ENCODE peak calls at places on chromosomes 7 and 10, in nine cellular contexts. L, B, E, Y, R, P, J, M and G are unnamed samples.

GRCh38 chr10:67550838-67551402 is 145.1 kb downstream of the CTNNA3 start:
- DNase-seq in M (no peak), B (no peak), L (no peak), E (no peak), P (no peak), R (no peak), Y (no peak), J (no peak), G (no peak)

GRCh38 chr10:7408003-7408493 is 2.8 kb downstream of the SFMBT2 start:
- DNase-seq in P (peak), J (no peak), R (no peak), Y (peak), L (peak), E (no peak), B (no peak), M (peak), G (no peak)

GRCh38 chr7:132509667-132510066 is 66.6 kb downstream of the PLXNA4 start:
- DNase-seq in E (no peak), J (no peak), B (no peak), Y (no peak), L (no peak), R (no peak), M (no peak), P (no peak), G (no peak)

GRCh38 chr7:131648491-131648890 is 92.1 kb upstream of the PODXL start:
- DNase-seq in L (no peak), P (no peak), E (no peak), R (no peak), Y (peak), B (no peak), M (peak), J (no peak), G (no peak)

GRCh38 chr10:7789390-7789789 is 1.4 kb downstream of the ATP5F1C start:
- DNase-seq in R (no peak), E (no peak), L (peak), B (peak), P (peak), Y (no peak), M (no peak), J (no peak), G (no peak)

GRCh38 chr7:70037171-70037933 is 439.1 kb downstream of the AUTS2 start:
- DNase-seq in B (no peak), E (no peak), J (no peak), M (no peak), P (peak), Y (no peak), L (no peak), R (no peak), G (no peak)

GRCh38 chr7:117871778-117872538 is 1.3 kb downstream of the CTTNBP2 start:
- DNase-seq in B (no peak), M (peak), L (no peak), E (no peak), P (peak), R (no peak), J (no peak), Y (peak), G (no peak)

GRCh38 chr10:29130190-29130673 is 158.6 kb upstream of the LYZL1 start:
- DNase-seq in J (no peak), L (peak), M (no peak), Y (peak), E (no peak), B (peak), P (peak), R (no peak), G (peak)

GRCh38 chr10:43160067-43160918 is 22.0 kb downstream of the CSGALNACT2 start:
- DNase-seq in E (no peak), B (peak), J (no peak), L (peak), P (peak), Y (no peak), R (no peak), M (no peak), G (no peak)

GRCh38 chr10:42781893-42782445 is 626 bp upstream of the BMS1 start:
- DNase-seq in E (no peak), M (no peak), J (no peak), Y (no peak), B (no peak), P (no peak), L (peak), R (no peak), G (no peak)

GRCh38 chr7:123157606-123158005 is 42.2 kb downstream of the SLC13A1 start:
- DNase-seq in B (no peak), J (no peak), P (no peak), R (no peak), M (no peak), E (no peak), L (no peak), Y (no peak), G (no peak)

GRCh38 chr7:24715661-24716479 is 41.4 kb downstream of the GSDME start:
- DNase-seq in P (peak), E (peak), Y (peak), B (peak), J (no peak), R (no peak), L (peak), M (no peak), G (no peak)

GRCh38 chr10:13921941-13922340 is 335.2 kb downstream of the PRPF18 start:
- DNase-seq in Y (no peak), L (no peak), P (no peak), M (no peak), E (no peak), R (no peak), B (no peak), J (no peak), G (no peak)

GRCh38 chr7:18420758-18421157 is 74.8 kb upstream of the HDAC9 start:
- DNase-seq in L (no peak), B (peak), Y (no peak), E (no peak), J (no peak), R (no peak), M (no peak), P (no peak), G (no peak)

GRCh38 chr7:69608878-69609277 is 10.6 kb downstream of the AUTS2 start:
- DNase-seq in M (no peak), B (no peak), J (no peak), Y (peak), L (no peak), E (no peak), P (no peak), R (no peak), G (no peak)

GRCh38 chr7:33850768-33851167 is 54.6 kb upstream of the BMPER start:
- DNase-seq in J (no peak), L (no peak), P (no peak), R (no peak), M (no peak), E (no peak), Y (no peak), B (no peak), G (no peak)

GRCh38 chr7:33854951-33855350 is 50.4 kb upstream of the BMPER start:
- DNase-seq in E (no peak), M (no peak), B (peak), P (peak), Y (no peak), L (peak), J (peak), R (no peak), G (peak)

GRCh38 chr7:33853361-33854062 is 51.8 kb upstream of the BMPER start:
- DNase-seq in B (peak), L (peak), E (no peak), P (peak), J (peak), Y (no peak), R (no peak), M (no peak), G (no peak)

GRCh38 chr7:33852838-33853237 is 52.5 kb upstream of the BMPER start:
- DNase-seq in M (no peak), P (no peak), J (no peak), B (no peak), L (no peak), Y (no peak), R (no peak), E (no peak), G (no peak)

DNA sequence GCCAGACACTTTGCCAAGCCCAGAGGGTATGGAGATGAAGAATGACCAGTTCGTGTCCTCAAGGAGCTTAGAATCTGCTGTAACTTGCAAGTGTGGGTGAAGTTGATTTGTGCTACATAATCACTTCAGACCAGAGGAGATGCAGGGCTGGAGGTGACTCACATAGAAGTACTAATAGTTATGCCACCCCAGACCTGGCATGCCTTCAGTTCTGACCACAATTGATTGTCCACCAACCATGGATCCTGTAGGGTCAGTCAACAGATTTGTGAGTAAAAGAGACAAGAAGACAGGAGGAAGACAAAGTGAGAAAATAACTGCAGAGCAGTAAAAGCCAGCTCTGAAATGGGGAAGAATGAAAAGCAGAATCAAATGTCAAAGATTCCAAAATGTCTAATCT is 51.2 kb upstream of the BMPER start:
- DNase-seq in Y (no peak), E (no peak), B (peak), J (no peak), R (no peak), L (peak), P (peak), M (no peak), G (peak)
- H3K4me3 ChIP-seq in Y (no peak), E (no peak), B (no peak), J (no peak), R (no peak), L (no peak), P (no peak), M (no peak), G (no peak)

DNA sequence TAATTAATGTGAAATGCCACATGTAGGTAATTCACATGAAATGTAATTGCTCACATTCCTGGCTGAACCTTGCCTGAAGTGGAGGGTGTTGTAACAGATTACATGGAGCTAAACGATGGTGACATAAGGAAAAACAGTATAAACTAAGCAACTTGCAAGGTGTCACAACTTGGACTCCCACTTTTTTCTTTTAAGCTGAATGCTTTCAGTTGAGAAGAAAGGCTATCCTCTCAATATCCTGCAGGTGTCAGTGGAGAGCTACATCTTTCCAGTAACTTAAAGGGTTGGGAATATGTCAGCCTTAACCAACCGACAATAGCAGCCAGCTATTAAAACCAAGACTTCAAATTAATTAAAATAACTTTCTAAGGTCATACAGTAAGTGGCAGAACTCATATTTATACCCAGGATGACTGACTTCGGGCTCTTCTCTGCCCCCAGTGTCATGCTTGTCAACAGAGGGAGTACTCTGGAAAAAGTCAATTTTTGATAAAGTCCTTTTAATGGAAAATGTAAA is 33.7 kb downstream of the NRBF2 start:
- DNase-seq in M (no peak), J (peak), L (peak), B (peak), Y (peak), E (peak), R (peak), P (peak), G (peak)
- TF ChIP-seq CTCF in M (peak), J (peak), L (peak), B (peak), Y (peak), E (peak), R (peak), P (peak), G (peak)

DNA sequence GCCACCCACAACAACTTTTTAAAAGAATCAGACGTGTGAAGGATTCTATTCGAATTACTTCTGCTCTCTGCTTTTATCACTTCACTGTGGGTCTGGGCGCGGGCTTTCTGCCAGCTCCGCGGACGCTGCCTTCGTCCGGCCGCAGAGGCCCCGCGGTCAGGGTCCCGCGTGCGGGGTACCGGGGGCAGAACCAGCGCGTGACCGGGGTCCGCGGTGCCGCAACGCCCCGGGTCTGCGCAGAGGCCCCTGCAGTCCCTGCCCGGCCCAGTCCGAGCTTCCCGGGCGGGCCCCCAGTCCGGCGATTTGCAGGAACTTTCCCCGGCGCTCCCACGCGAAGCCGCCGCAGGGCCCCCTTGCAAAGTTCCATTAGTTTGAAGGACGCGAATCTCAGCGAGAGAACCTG is 461 bp upstream of the HTRA1 start:
- DNase-seq in L (no peak), M (no peak), P (no peak), J (no peak), Y (no peak), E (no peak), R (no peak), B (no peak), G (no peak)
- H3K4me3 ChIP-seq in L (peak), M (peak), P (peak), J (peak), Y (peak), E (peak), R (peak), B (peak), G (peak)

GRCh38 chr7:81280531-81280930 is 361.7 kb upstream of the SEMA3C start:
- DNase-seq in P (no peak), L (no peak), R (no peak), B (no peak), Y (no peak), E (no peak), J (no peak), M (no peak), G (no peak)

GRCh38 chr7:81284576-81284975 is 365.7 kb upstream of the SEMA3C start:
- DNase-seq in R (peak), P (peak), M (no peak), Y (no peak), B (peak), J (no peak), E (no peak), L (peak), G (no peak)

DNA sequence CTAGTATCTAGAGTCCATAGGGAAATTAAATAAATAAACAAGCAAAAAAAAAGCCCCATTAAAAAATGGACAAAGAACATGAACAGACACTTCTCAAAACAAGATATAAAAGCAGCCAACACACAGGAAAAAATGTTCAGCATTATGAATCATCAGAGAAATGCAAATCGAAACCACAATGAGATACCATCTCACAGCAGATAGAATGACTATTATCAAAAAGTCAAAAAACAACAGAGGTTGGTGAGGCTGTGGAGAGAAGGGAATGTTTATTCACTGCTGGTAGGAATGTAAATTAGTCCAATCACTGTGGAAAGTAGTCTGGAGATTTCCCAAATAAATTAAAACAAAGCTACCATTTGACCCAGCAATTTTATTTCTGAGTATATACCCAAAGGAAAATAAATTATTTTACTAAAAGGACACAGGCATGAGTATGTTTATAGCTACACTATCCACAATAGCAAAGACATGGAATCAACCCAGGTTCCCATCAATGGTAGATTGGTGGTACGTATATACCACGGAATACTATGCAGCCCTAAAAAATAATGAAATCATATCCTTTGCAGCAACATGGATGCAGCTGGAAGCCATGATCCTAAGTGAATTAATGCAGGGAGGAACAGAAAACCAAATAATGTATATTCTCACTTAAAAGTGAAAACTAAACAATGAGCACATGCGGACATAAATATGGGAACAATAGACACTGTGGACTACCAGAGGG is 366.5 kb upstream of the SEMA3C start:
- DNase-seq in R (peak), J (peak), E (no peak), Y (no peak), L (peak), M (no peak), P (peak), B (peak), G (no peak)
- TF ChIP-seq CTCF in R (no peak), J (peak), E (no peak), Y (no peak), L (no peak), M (no peak), P (no peak), B (peak), G (no peak)

DNA sequence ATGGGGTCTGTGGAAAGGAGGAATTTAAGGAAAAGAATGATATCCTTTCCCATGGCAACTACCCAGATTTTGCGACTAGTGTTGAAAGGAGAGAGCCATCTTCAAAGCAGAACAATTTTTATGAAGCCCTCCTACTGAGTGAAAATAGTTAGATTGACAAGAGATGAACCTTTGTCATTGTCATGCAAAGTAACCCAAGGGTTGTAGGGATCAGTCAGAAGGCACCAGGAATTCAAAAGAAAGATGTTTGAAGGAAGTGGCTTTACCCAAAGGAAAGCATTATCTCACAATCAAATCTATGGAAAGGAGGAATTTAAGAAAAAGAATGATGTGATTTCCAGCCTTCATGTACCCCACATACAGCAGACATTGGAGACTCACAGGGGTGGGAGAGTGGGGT is 544.4 kb downstream of the IPMK start:
- DNase-seq in L (no peak), R (no peak), P (no peak), M (no peak), B (no peak), E (no peak), Y (peak), J (no peak), G (no peak)
- H3K4me3 ChIP-seq in L (no peak), R (no peak), P (no peak), M (no peak), B (no peak), E (no peak), Y (no peak), J (no peak), G (no peak)